ENCODE peak calls at places on chromosomes 4 and X, in six cellular contexts. One of them, this sample, is unnamed.

GRCh38 chrX:31269914-31270313 is 198.1 kb upstream of the FTHL17 start:
- DNase-seq in H1: no peak
- DNase-seq in mammary epithelial cell: no peak
- DNase-seq in fibroblast of lung: no peak
- DNase-seq in GM23338: no peak
- DNase-seq in A673: no peak
- DNase-seq in this sample: no peak

GRCh38 chr4:111213520-111213919 is 590.6 kb upstream of the PITX2 start:
- DNase-seq in H1: no peak
- DNase-seq in mammary epithelial cell: no peak
- DNase-seq in fibroblast of lung: no peak
- DNase-seq in GM23338: no peak
- DNase-seq in A673: no peak
- DNase-seq in this sample: peak

GRCh38 chrX:81537723-81538122 is 335.8 kb downstream of the SH3BGRL start:
- DNase-seq in H1: no peak
- DNase-seq in mammary epithelial cell: no peak
- DNase-seq in fibroblast of lung: no peak
- DNase-seq in GM23338: no peak
- DNase-seq in A673: no peak
- DNase-seq in this sample: no peak

GRCh38 chrX:1450381-1451161 is 2.1 kb downstream of the ASMTL start:
- DNase-seq in H1: no peak
- DNase-seq in mammary epithelial cell: no peak
- DNase-seq in fibroblast of lung: no peak
- DNase-seq in GM23338: no peak
- DNase-seq in A673: no peak
- DNase-seq in this sample: no peak

GRCh38 chr4:1683371-1683902 is 676 bp downstream of the FAM53A start:
- DNase-seq in H1: no peak
- DNase-seq in mammary epithelial cell: peak
- DNase-seq in fibroblast of lung: peak
- DNase-seq in GM23338: peak
- DNase-seq in A673: peak
- DNase-seq in this sample: no peak

GRCh38 chr4:726235-726787 is 20.7 kb downstream of the PCGF3 start:
- DNase-seq in H1: no peak
- DNase-seq in mammary epithelial cell: no peak
- DNase-seq in fibroblast of lung: peak
- DNase-seq in GM23338: no peak
- DNase-seq in A673: no peak
- DNase-seq in this sample: no peak

GRCh38 chr4:82998898-82999297 is 11.7 kb downstream of the LIN54 start:
- DNase-seq in H1: no peak
- DNase-seq in mammary epithelial cell: no peak
- DNase-seq in fibroblast of lung: no peak
- DNase-seq in GM23338: no peak
- DNase-seq in A673: no peak
- DNase-seq in this sample: no peak

GRCh38 chr4:122119739-122120138 is 32.4 kb upstream of the BLTP1 start:
- DNase-seq in H1: no peak
- DNase-seq in mammary epithelial cell: peak
- DNase-seq in fibroblast of lung: no peak
- DNase-seq in GM23338: no peak
- DNase-seq in A673: no peak
- DNase-seq in this sample: no peak

GRCh38 chrX:31580227-31580626 is 508.4 kb upstream of the FTHL17 start:
- DNase-seq in H1: no peak
- DNase-seq in mammary epithelial cell: no peak
- DNase-seq in fibroblast of lung: no peak
- DNase-seq in GM23338: peak
- DNase-seq in A673: peak
- DNase-seq in this sample: no peak

GRCh38 chr4:165133150-165133549 is 20.5 kb upstream of the TMEM192 start:
- DNase-seq in H1: no peak
- DNase-seq in mammary epithelial cell: no peak
- DNase-seq in fibroblast of lung: no peak
- DNase-seq in GM23338: no peak
- DNase-seq in A673: no peak
- DNase-seq in this sample: no peak

GRCh38 chr4:185534850-185535761 is at the start of gene PDLIM3:
- DNase-seq in H1: no peak
- DNase-seq in mammary epithelial cell: peak
- DNase-seq in fibroblast of lung: no peak
- DNase-seq in GM23338: peak
- DNase-seq in A673: no peak
- DNase-seq in this sample: no peak

GRCh38 chrX:154018518-154019060 is 1.1 kb downstream of the IRAK1 start:
- DNase-seq in H1: no peak
- DNase-seq in mammary epithelial cell: no peak
- DNase-seq in fibroblast of lung: no peak
- DNase-seq in GM23338: no peak
- DNase-seq in A673: no peak
- DNase-seq in this sample: no peak

GRCh38 chr4:144627663-144628076 is 18.3 kb upstream of the HHIP start:
- DNase-seq in H1: no peak
- DNase-seq in mammary epithelial cell: peak
- DNase-seq in fibroblast of lung: no peak
- DNase-seq in GM23338: no peak
- DNase-seq in A673: no peak
- DNase-seq in this sample: no peak

GRCh38 chr4:4869731-4870483 is 10.4 kb downstream of the MSX1 start:
- DNase-seq in H1: no peak
- DNase-seq in mammary epithelial cell: no peak
- DNase-seq in fibroblast of lung: no peak
- DNase-seq in GM23338: peak
- DNase-seq in A673: no peak
- DNase-seq in this sample: no peak

GRCh38 chr4:4871267-4872147 is 12.0 kb downstream of the MSX1 start:
- DNase-seq in H1: no peak
- DNase-seq in mammary epithelial cell: no peak
- DNase-seq in fibroblast of lung: no peak
- DNase-seq in GM23338: peak
- DNase-seq in A673: no peak
- DNase-seq in this sample: no peak

GRCh38 chr4:4874254-4874653 is 14.8 kb downstream of the MSX1 start:
- DNase-seq in H1: no peak
- DNase-seq in mammary epithelial cell: no peak
- DNase-seq in fibroblast of lung: no peak
- DNase-seq in GM23338: no peak
- DNase-seq in A673: no peak
- DNase-seq in this sample: no peak

GRCh38 chr4:4870493-4871266 is 11.2 kb downstream of the MSX1 start:
- DNase-seq in H1: no peak
- DNase-seq in mammary epithelial cell: no peak
- DNase-seq in fibroblast of lung: no peak
- DNase-seq in GM23338: no peak
- DNase-seq in A673: no peak
- DNase-seq in this sample: no peak

DNA sequence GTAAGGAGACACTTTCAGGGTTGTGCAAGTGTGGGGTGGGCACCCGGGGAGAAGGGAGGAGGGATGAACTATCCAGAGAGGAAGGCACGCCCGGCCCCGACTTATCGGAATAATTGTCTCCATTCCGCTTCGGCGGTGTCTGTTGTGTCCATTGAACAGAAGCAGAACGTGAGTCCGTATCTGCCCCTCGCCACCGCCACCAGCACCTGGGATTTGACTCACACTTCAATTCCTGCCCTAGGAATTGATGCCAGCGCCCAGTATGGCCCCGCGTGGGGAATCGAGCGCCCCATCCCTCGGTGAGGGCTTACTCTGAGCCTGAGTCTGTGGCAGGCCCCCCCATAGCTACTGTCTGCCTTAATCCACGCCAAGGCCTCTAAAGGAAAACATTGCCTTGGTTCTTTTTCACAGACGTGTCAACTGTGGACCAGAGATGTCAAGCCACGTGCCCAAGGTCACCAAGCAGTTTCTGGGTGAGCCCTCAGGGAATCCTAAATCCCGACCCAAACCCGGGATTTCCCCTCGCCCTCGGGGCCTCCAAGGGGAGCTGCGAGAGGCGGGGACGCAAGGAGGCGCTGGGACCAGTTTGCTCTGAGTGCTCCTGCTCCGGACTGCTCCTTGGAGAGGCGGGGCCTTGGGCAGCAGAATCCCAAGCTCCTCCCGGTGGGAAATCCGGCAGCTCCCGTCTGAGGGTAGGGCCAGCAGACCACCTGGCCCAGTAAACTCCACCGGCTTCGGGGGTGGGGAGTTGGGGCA is 12.9 kb downstream of the MSX1 start:
- DNase-seq in H1: no peak
- DNase-seq in mammary epithelial cell: no peak
- DNase-seq in fibroblast of lung: no peak
- DNase-seq in GM23338: peak
- DNase-seq in A673: no peak
- DNase-seq in this sample: no peak
- TF ChIP-seq EZH2 in H1: peak
- TF ChIP-seq EZH2 in mammary epithelial cell: peak
- TF ChIP-seq EZH2 in fibroblast of lung: peak
- TF ChIP-seq EZH2 in GM23338: peak
- TF ChIP-seq EZH2 in A673: no peak
- TF ChIP-seq EZH2 in this sample: no peak

DNA sequence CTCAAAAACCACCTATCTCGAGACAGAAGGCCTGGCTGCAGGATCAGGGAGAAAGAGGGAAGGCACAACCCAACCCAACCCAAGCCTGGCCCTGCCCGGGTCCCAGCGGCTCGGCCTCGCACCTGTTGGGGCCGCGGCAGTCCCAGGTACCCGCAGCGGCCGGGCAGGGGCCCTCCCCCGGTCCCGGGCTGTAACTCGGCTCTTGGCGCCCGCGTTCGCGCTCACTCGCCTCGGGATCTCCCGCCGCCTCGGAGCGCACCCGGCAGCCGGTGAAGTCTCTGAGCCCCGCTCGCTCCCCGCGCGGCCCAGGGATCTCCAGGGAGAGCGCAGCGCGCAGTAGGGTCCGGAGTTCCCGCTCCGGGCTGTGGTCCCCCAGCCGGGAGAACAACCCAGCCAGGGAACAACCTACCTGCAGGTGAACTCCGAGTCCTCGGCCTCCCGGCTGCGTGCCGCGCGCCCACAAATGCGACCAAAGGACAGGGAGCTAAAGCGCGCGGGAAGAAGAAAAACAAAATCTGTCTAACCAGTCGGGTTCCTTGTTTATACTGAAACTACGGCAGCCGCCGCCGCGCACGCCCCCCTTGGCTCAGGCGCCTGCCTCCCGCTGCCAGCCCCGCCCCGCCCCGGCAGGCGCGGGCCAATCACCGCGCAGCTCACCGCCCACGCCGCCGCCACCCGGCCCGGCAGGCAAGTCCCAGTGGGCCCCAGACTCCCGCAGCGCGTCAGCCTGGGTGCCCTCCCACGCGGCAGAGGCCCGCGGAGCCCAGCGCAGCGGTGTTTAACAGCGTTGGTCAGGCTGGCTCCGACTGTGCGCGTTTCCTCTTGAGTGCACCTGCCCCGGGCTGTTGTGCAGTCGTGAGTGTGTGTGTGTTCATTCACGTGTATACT is at the start of gene RASGEF1B:
- DNase-seq in H1: no peak
- DNase-seq in mammary epithelial cell: peak
- DNase-seq in fibroblast of lung: peak
- DNase-seq in GM23338: peak
- DNase-seq in A673: peak
- DNase-seq in this sample: no peak
- TF ChIP-seq EZH2 in H1: no peak
- TF ChIP-seq EZH2 in mammary epithelial cell: no peak
- TF ChIP-seq EZH2 in fibroblast of lung: no peak
- TF ChIP-seq EZH2 in GM23338: no peak
- TF ChIP-seq EZH2 in A673: no peak
- TF ChIP-seq EZH2 in this sample: no peak

GRCh38 chr4:112510468-112511293 is 5.3 kb downstream of the NEUROG2 start:
- DNase-seq in H1: no peak
- DNase-seq in mammary epithelial cell: no peak
- DNase-seq in fibroblast of lung: no peak
- DNase-seq in GM23338: peak
- DNase-seq in A673: no peak
- DNase-seq in this sample: no peak
- TF ChIP-seq EZH2 in H1: no peak
- TF ChIP-seq EZH2 in mammary epithelial cell: peak
- TF ChIP-seq EZH2 in fibroblast of lung: peak
- TF ChIP-seq EZH2 in GM23338: peak
- TF ChIP-seq EZH2 in A673: no peak
- TF ChIP-seq EZH2 in this sample: no peak

GRCh38 chr4:105896984-105897760 is 1.9 kb downstream of the NPNT start:
- DNase-seq in H1: no peak
- DNase-seq in mammary epithelial cell: peak
- DNase-seq in fibroblast of lung: no peak
- DNase-seq in GM23338: peak
- DNase-seq in A673: no peak
- DNase-seq in this sample: no peak

GRCh38 chr4:105896461-105896939 is 1.2 kb downstream of the NPNT start:
- DNase-seq in H1: no peak
- DNase-seq in mammary epithelial cell: no peak
- DNase-seq in fibroblast of lung: no peak
- DNase-seq in GM23338: peak
- DNase-seq in A673: no peak
- DNase-seq in this sample: no peak

GRCh38 chr4:105895324-105895608 is at the start of gene NPNT:
- DNase-seq in H1: no peak
- DNase-seq in mammary epithelial cell: no peak
- DNase-seq in fibroblast of lung: no peak
- DNase-seq in GM23338: peak
- DNase-seq in A673: no peak
- DNase-seq in this sample: no peak

GRCh38 chr4:105895609-105896460 is 564 bp downstream of the NPNT start:
- DNase-seq in H1: no peak
- DNase-seq in mammary epithelial cell: peak
- DNase-seq in fibroblast of lung: no peak
- DNase-seq in GM23338: peak
- DNase-seq in A673: peak
- DNase-seq in this sample: no peak

GRCh38 chr4:105894570-105895323 is 524 bp upstream of the NPNT start:
- DNase-seq in H1: no peak
- DNase-seq in mammary epithelial cell: peak
- DNase-seq in fibroblast of lung: peak
- DNase-seq in GM23338: peak
- DNase-seq in A673: no peak
- DNase-seq in this sample: no peak
- TF ChIP-seq EZH2 in H1: peak
- TF ChIP-seq EZH2 in mammary epithelial cell: peak
- TF ChIP-seq EZH2 in fibroblast of lung: peak
- TF ChIP-seq EZH2 in GM23338: peak
- TF ChIP-seq EZH2 in A673: no peak
- TF ChIP-seq EZH2 in this sample: no peak

GRCh38 chrX:152993933-152994332 is at the start of gene PNMA5:
- DNase-seq in H1: no peak
- DNase-seq in mammary epithelial cell: no peak
- DNase-seq in fibroblast of lung: no peak
- DNase-seq in GM23338: no peak
- DNase-seq in A673: no peak
- DNase-seq in this sample: no peak
- TF ChIP-seq EZH2 in H1: no peak
- TF ChIP-seq EZH2 in mammary epithelial cell: no peak
- TF ChIP-seq EZH2 in fibroblast of lung: no peak
- TF ChIP-seq EZH2 in GM23338: no peak
- TF ChIP-seq EZH2 in A673: no peak
- TF ChIP-seq EZH2 in this sample: no peak

GRCh38 chr4:107034091-107034698 is 1.9 kb downstream of the DKK2 start:
- DNase-seq in H1: no peak
- DNase-seq in mammary epithelial cell: no peak
- DNase-seq in fibroblast of lung: peak
- DNase-seq in GM23338: peak
- DNase-seq in A673: peak
- DNase-seq in this sample: peak
- TF ChIP-seq EZH2 in H1: no peak
- TF ChIP-seq EZH2 in mammary epithelial cell: no peak
- TF ChIP-seq EZH2 in fibroblast of lung: no peak
- TF ChIP-seq EZH2 in GM23338: peak
- TF ChIP-seq EZH2 in A673: no peak
- TF ChIP-seq EZH2 in this sample: no peak

This sample was measured in SK-N-MC.